ENCODE peak calls at places on chromosomes 13 and 19, in six cellular contexts. S is CD8-positive, alpha-beta T cell; I is upper lobe of left lung; X is transverse colon; C is heart right ventricle; T is endodermal cell. N is an unnamed sample. For H3K4me1, the result is how much of the 10 kb centered on the place peaks cover.

GRCh38 chr19:14167594-14168138 is 31.3 kb upstream of the ASF1B start:
- DNase-seq in C (no peak), X (no peak), T (no peak), I (no peak), S (peak), N (no peak)

GRCh38 chr13:97275775-97276501 is 53.8 kb downstream of the MBNL2 start:
- DNase-seq in I (no peak), T (no peak), X (no peak), C (no peak), S (no peak), N (no peak)

GRCh38 chr13:21576424-21576823 is 27.5 kb downstream of the MICU2 start:
- DNase-seq in T (no peak), X (no peak), S (no peak), I (no peak), C (no peak), N (no peak)

GRCh38 chr13:110123041-110123809 is 183.7 kb downstream of the COL4A1 start:
- DNase-seq in I (no peak), C (no peak), S (no peak), X (no peak), T (peak), N (peak)

GRCh38 chr13:32432856-32433255 is 4.9 kb upstream of the N4BP2L1 start:
- DNase-seq in I (no peak), C (no peak), X (no peak), S (no peak), T (no peak), N (no peak)

GRCh38 chr13:42581427-42581826 is 7.5 kb downstream of the TNFSF11 start:
- DNase-seq in I (no peak), X (no peak), S (no peak), C (no peak), T (no peak), N (no peak)

GRCh38 chr19:5547881-5548280 is 19.9 kb downstream of the TINCR start:
- DNase-seq in I (no peak), C (no peak), T (peak), S (no peak), X (peak), N (no peak)

GRCh38 chr19:29967623-29968022 is 25.6 kb downstream of the URI1 start:
- DNase-seq in X (no peak), I (no peak), T (no peak), S (no peak), C (no peak), N (no peak)

GRCh38 chr19:40585241-40585640 is 8.6 kb downstream of the SHKBP1 start:
- DNase-seq in I (no peak), X (no peak), C (no peak), T (no peak), S (no peak), N (no peak)

GRCh38 chr13:112895521-112896465 is 73.2 kb upstream of the MCF2L start:
- DNase-seq in X (no peak), C (no peak), T (no peak), S (no peak), I (peak), N (no peak)

GRCh38 chr19:49058592-49058991 is 1.0 kb upstream of the CGB7 start:
- DNase-seq in C (no peak), I (no peak), T (peak), S (no peak), X (no peak), N (no peak)

GRCh38 chr19:16473875-16474397 is 2.2 kb upstream of the EPS15L1 start:
- DNase-seq in C (no peak), T (no peak), I (no peak), X (no peak), S (no peak), N (no peak)

GRCh38 chr19:48271531-48272151 is 1.8 kb downstream of the ZNF114 start:
- DNase-seq in X (peak), I (peak), C (peak), S (no peak), T (peak), N (no peak)

GRCh38 chr19:10105241-10106099 is 692 bp upstream of the PPAN start:
- DNase-seq in I (no peak), S (peak), T (no peak), X (peak), C (no peak), N (no peak)

DNA sequence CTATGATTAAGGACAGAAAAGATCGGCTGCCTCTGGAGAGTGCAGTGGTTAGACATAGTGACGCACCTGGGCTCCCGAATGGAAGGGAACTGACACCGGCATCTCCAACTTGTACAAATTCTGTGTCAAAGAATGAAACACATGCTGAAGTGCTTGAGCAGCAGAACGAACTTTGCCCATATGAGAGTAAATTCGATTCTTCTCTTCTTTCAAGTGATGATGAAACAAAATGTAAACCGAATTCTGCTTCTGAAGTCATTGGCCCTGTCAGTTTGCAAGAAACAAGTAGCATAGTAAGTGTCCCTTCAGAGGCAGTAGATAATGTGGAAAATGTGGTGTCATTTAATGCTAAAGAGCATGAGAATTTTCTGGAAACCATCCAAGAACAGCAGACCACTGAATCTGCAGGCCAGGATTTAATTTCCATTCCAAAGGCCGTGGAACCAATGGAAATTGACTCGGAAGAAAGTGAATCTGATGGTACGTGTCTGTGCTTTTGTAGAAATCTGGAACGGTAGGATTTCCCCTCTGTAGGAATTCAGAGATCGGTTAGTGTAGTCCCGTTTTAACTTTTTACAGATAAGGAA is 16.9 kb downstream of the ERCC5 start:
- DNase-seq in I (no peak), S (no peak), T (no peak), C (no peak), X (no peak), N (no peak)
- H3K27ac ChIP-seq in I (no peak), S (no peak), T (no peak), C (no peak), X (no peak), N (no peak)

DNA sequence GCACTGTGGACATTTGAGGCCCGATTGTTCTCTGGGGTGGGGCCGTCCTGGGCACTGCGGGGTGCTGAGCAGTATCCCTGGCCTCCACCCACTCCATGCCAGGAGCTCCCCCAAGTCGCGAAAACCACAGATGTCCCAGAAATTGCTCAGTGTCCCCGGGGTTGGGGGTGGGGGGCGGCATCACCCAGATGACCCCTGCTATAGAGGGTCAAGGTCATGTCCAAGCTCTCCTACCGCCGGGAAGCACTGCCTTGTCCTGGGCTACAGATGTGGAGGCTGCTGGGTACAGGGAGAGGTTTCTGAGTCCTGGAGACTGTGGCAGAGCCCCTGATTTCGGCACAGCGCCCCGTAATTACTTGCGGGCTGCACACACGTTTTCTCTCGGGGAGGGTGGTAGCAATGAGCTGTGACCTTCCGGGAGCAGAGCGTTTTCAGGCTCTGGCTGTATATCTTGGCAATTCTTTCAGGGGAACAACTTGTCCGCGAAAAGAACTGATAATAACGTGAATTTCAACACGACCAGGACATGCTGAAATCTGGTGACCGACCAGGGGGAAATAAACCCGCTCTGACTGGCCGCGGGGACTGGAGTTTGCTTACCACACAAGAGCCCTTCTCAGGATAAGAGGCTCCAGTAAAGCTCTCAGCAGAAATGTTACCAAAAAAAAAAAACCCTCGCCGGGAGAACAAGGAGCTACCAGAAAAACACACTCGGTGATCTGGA is 68.1 kb downstream of the GNG7 start:
- DNase-seq in C (no peak), T (no peak), X (no peak), I (no peak), S (no peak), N (peak)
- H3K4me1 ChIP-seq in C (under half), T (under half), X (under half), I (under half), S (under half), N (under half)

DNA sequence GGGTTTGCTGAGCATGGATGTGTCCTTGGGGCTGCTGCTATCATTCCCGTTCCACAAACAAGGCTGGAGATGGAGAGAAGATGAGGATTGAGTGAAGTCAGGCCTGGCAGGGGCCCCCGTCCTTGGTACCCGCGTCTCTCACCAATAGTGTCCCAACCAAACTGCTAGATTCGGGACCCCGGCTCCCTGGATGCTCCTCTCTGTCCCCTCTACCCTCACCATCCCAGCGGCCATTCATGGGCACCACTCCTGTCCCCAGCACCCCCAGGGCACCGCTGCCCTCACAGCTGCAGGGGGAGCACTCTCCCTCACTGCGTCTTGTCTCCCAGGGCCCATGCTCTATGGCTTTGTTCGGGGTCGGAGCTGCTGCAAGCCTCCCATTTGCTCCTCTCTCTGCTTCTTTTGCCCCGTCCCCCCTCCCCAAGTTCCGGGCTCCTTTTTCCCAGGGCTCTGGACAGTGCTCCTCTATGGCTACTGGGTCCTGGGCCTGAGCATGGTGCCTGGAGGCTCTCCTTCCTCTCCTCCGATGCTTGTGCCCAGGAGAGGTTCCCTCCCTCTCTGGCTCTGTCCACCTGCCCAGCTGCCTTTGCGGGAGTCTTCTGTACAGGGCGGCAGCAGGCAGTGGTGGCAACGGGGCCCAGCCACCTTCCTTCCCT is 219.5 kb downstream of the TEX29 start:
- DNase-seq in X (no peak), I (no peak), S (no peak), C (no peak), T (peak), N (no peak)
- TF ChIP-seq CTCF in X (no peak), I (no peak), S (no peak), C (no peak), T (peak), N (no peak)

GRCh38 chr13:75220238-75220542 is 261.8 kb downstream of the TBC1D4 start:
- DNase-seq in T (no peak), X (no peak), I (peak), C (no peak), S (no peak), N (no peak)

GRCh38 chr13:75222031-75222430 is 259.9 kb downstream of the TBC1D4 start:
- DNase-seq in I (no peak), C (no peak), S (no peak), X (no peak), T (no peak), N (no peak)

GRCh38 chr13:75223981-75224742 is 257.8 kb downstream of the TBC1D4 start:
- DNase-seq in I (no peak), S (no peak), T (no peak), C (no peak), X (no peak), N (no peak)

GRCh38 chr13:75217949-75218348 is 264.0 kb downstream of the TBC1D4 start:
- DNase-seq in T (no peak), X (no peak), I (no peak), C (no peak), S (no peak), N (no peak)

GRCh38 chr13:75219479-75220237 is 262.3 kb downstream of the TBC1D4 start:
- DNase-seq in T (peak), I (peak), S (peak), C (peak), X (peak), N (peak)
- H3K27ac ChIP-seq in T (no peak), I (no peak), S (no peak), C (no peak), X (no peak), N (no peak)

GRCh38 chr19:1153891-1154730 is 20.0 kb downstream of the SBNO2 start:
- DNase-seq in T (no peak), C (no peak), I (peak), S (no peak), X (no peak), N (no peak)

GRCh38 chr19:1156305-1156801 is 17.7 kb downstream of the SBNO2 start:
- DNase-seq in T (no peak), I (peak), C (no peak), X (no peak), S (no peak), N (peak)

GRCh38 chr19:1156830-1157615 is 17.0 kb downstream of the SBNO2 start:
- DNase-seq in C (no peak), X (no peak), I (peak), T (no peak), S (no peak), N (no peak)

GRCh38 chr19:1155352-1156304 is 18.4 kb downstream of the SBNO2 start:
- DNase-seq in S (no peak), I (peak), T (no peak), C (no peak), X (no peak), N (no peak)

DNA sequence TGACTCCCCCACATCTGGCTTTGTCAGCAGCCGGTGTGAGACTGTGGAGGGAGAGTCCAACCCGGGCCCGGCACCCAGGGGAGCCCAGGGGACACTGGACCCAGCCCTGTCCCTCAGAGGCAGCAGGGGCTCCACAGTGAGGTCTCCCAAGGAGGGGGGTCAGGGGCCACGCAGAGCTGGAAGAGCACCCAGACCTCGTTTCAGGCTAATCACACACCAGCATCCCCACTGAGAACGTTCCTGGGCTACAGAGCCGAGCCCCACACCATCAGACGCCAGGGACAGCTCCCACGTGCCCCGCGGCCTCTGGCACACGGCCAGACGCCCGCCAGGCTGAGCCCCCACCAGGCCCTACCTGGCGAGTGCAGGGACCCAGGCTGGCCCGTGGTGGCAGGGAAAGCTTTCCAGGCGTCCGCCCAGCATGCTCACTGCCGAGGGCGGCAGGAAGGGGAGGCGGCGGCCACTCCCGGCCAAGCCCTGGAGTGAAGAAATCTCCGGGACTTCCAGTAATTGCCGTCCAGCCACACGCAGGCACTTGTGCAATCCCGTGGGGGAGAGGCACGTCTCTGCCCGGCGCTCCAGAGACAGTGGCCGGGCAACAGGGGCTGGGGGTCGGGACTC is 19.2 kb downstream of the SBNO2 start:
- DNase-seq in I (peak), C (peak), X (peak), T (no peak), S (no peak), N (peak)
- H3K4me1 ChIP-seq in I (half or more), C (half or more), X (under half), T (under half), S (under half), N (half or more)

DNA sequence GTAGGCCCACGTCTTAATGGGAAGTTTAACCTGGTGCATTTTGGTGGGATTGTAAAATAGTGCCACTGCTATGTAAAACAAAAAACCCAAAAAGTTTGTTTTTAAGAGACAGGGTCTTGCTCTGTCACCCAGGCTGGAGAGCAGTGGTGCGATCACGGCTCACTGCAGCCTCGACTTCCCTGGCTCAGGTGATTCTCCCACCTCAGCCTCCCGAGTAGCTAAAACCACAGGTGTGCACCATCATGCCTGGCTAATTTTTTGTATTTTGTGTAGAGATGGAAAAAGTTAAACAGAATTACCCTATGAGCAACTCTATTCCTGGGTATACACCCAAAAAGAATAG is 820 bp upstream of the REXO1 start:
- DNase-seq in C (no peak), X (no peak), S (no peak), T (no peak), I (no peak), N (no peak)
- TF ChIP-seq CTCF in C (no peak), X (no peak), S (no peak), T (no peak), I (no peak), N (no peak)